ENCODE peak calls at places on chromosomes 3 and 15, in ten cellular contexts. Z is AG20443; Y is endothelial cell; T is BJ; K is activated CD8-positive, alpha-beta memory T cell treated with anti-CD3 and anti-CD28 coated beads for 4 hours; A is activated T-cell treated with anti-CD3 and anti-CD28 coated beads for 1 hour; X is NCI-H1092 treated with DMSO at 0.1 percent for 48 hours; H is M059J; I is activated CD4-positive, alpha-beta T cell treated with anti-CD3 and anti-CD28 coated beads, Interleukin-2, amount 50 U/mL, for 24 hours; V is retina. N is an unnamed sample.

GRCh38 chr3:133464573-133464972 is 64.7 kb downstream of the BFSP2 start:
- DNase-seq in Z (peak; percentile 63), Y (no peak), T (no peak), K (no peak), A (no peak), X (no peak), H (peak; percentile 75), I (no peak), V (no peak), N (no peak)

GRCh38 chr15:78914027-78914764 is 30.6 kb downstream of the CTSH start:
- DNase-seq in Z (peak; percentile 48), Y (no peak), T (peak; percentile 26), K (no peak), A (no peak), X (no peak), H (no peak), I (no peak), V (no peak), N (no peak)

GRCh38 chr15:100234158-100235029 is 107.4 kb downstream of the ADAMTS17 start:
- DNase-seq in Z (no peak), Y (no peak), T (no peak), K (no peak), A (no peak), X (peak; percentile 3), H (no peak), I (no peak), V (peak; percentile 29), N (no peak)

GRCh38 chr3:60555704-60556340 is 695.4 kb downstream of the FHIT start:
- DNase-seq in Z (peak; percentile 20), Y (no peak), T (no peak), K (no peak), A (no peak), X (no peak), H (peak; percentile 72), I (no peak), V (peak; percentile 40), N (no peak)

GRCh38 chr15:29805043-29805707 is 17.1 kb downstream of the TJP1 start:
- DNase-seq in Z (peak; percentile 59), Y (no peak), T (no peak), K (no peak), A (no peak), X (no peak), H (peak; percentile 78), I (no peak), V (no peak), N (no peak)

GRCh38 chr3:141250342-141250741 is 18.7 kb downstream of the PXYLP1 start:
- DNase-seq in Z (no peak), Y (no peak), T (no peak), K (no peak), A (no peak), X (no peak), H (no peak), I (no peak), V (no peak), N (no peak)

GRCh38 chr3:37819591-37819990 is 42.1 kb upstream of the CTDSPL start:
- DNase-seq in Z (no peak), Y (no peak), T (no peak), K (no peak), A (no peak), X (no peak), H (peak; percentile 47), I (no peak), V (no peak), N (no peak)

GRCh38 chr15:99755692-99756409 is 22.6 kb upstream of the LYSMD4 start:
- DNase-seq in Z (peak; percentile 82), Y (peak; percentile 51), T (no peak), K (no peak), A (no peak), X (peak; percentile 41), H (peak; percentile 58), I (peak; percentile 1), V (peak; percentile 71), N (peak; percentile 75)

GRCh38 chr3:108090066-108090700 is 648 bp downstream of the CD47 start:
- DNase-seq in Z (no peak), Y (peak; percentile 13), T (no peak), K (peak; percentile 56), A (peak; percentile 35), X (peak; percentile 66), H (peak; percentile 66), I (peak; percentile 44), V (peak; percentile 90), N (no peak)

GRCh38 chr3:44890852-44891251 is 16.4 kb downstream of the TGM4 start:
- DNase-seq in Z (no peak), Y (no peak), T (no peak), K (no peak), A (no peak), X (no peak), H (no peak), I (no peak), V (no peak), N (no peak)

GRCh38 chr3:156677536-156677935 is 3.1 kb downstream of the TIPARP start:
- DNase-seq in Z (no peak), Y (no peak), T (no peak), K (no peak), A (no peak), X (no peak), H (peak; percentile 49), I (no peak), V (no peak), N (no peak)

GRCh38 chr15:49895337-49896223 is 223.5 kb downstream of the ATP8B4 start:
- DNase-seq in Z (peak; percentile 48), Y (no peak), T (no peak), K (no peak), A (no peak), X (no peak), H (no peak), I (no peak), V (no peak), N (no peak)

GRCh38 chr3:110362756-110363155 is 708.9 kb upstream of the NECTIN3 start:
- DNase-seq in Z (no peak), Y (no peak), T (no peak), K (no peak), A (no peak), X (no peak), H (no peak), I (no peak), V (no peak), N (no peak)

GRCh38 chr3:72482589-72483249 is 365.5 kb downstream of the SHQ1 start:
- DNase-seq in Z (peak; percentile 82), Y (no peak), T (no peak), K (peak; percentile 58), A (peak; percentile 43), X (no peak), H (peak; percentile 79), I (peak; percentile 66), V (no peak), N (no peak)

GRCh38 chr3:155173771-155174170 is 93.7 kb downstream of the MME start:
- DNase-seq in Z (no peak), Y (no peak), T (no peak), K (no peak), A (no peak), X (no peak), H (no peak), I (no peak), V (no peak), N (no peak)

GRCh38 chr3:24145981-24146822 is 201.1 kb downstream of the NR1D2 start:
- DNase-seq in Z (peak; percentile 83), Y (no peak), T (peak; percentile 82), K (no peak), A (no peak), X (no peak), H (peak; percentile 86), I (no peak), V (no peak), N (peak; percentile 73)

GRCh38 chr15:43886558-43886957 is 59.8 kb downstream of the WDR76 start:
- DNase-seq in Z (no peak), Y (no peak), T (no peak), K (no peak), A (no peak), X (no peak), H (no peak), I (no peak), V (no peak), N (no peak)

GRCh38 chr15:35038655-35039534 is 46.2 kb downstream of the NANOGP8 start:
- DNase-seq in Z (no peak), Y (no peak), T (peak; percentile 54), K (no peak), A (no peak), X (no peak), H (peak; percentile 20), I (no peak), V (no peak), N (no peak)

GRCh38 chr3:159785276-159785675 is 203.4 kb upstream of the IL12A start:
- DNase-seq in Z (no peak), Y (no peak), T (no peak), K (no peak), A (no peak), X (no peak), H (no peak), I (no peak), V (no peak), N (no peak)

GRCh38 chr15:41689834-41690233 is 29.6 kb downstream of the MGA start:
- DNase-seq in Z (no peak), Y (no peak), T (no peak), K (no peak), A (no peak), X (no peak), H (no peak), I (no peak), V (no peak), N (no peak)

N was measured in D341Med.